ENCODE peak calls at places on chromosomes 12 and 14, in five cellular contexts. One of them, this sample, is unnamed.

GRCh38 chr12:82954572-82954971 is 267.9 kb downstream of the TMTC2 start:
- DNase-seq in H9: no peak
- DNase-seq in neuronal stem cell: no peak
- DNase-seq in H1: no peak
- DNase-seq in mesenchymal stem cell: no peak
- DNase-seq in this sample: no peak

GRCh38 chr14:77979666-77980351 is 179.9 kb downstream of the ADCK1 start:
- DNase-seq in H9: peak
- DNase-seq in neuronal stem cell: no peak
- DNase-seq in H1: peak
- DNase-seq in mesenchymal stem cell: no peak
- DNase-seq in this sample: no peak

GRCh38 chr12:56836800-56837663 is 73.9 kb downstream of the HSD17B6 start:
- DNase-seq in H9: no peak
- DNase-seq in neuronal stem cell: no peak
- DNase-seq in H1: no peak
- DNase-seq in mesenchymal stem cell: peak
- DNase-seq in this sample: peak

GRCh38 chr14:92903359-92903758 is 19.6 kb upstream of the CHGA start:
- DNase-seq in H9: no peak
- DNase-seq in neuronal stem cell: no peak
- DNase-seq in H1: no peak
- DNase-seq in mesenchymal stem cell: no peak
- DNase-seq in this sample: no peak

GRCh38 chr12:119728437-119728730 is 60.5 kb downstream of the PRKAB1 start:
- DNase-seq in H9: no peak
- DNase-seq in neuronal stem cell: no peak
- DNase-seq in H1: no peak
- DNase-seq in mesenchymal stem cell: no peak
- DNase-seq in this sample: no peak

GRCh38 chr14:64176330-64176729 is 117.8 kb downstream of the ESR2 start:
- DNase-seq in H9: no peak
- DNase-seq in neuronal stem cell: no peak
- DNase-seq in H1: no peak
- DNase-seq in mesenchymal stem cell: no peak
- DNase-seq in this sample: no peak

GRCh38 chr14:55398679-55399078 is 13.0 kb downstream of the ATG14 start:
- DNase-seq in H9: no peak
- DNase-seq in neuronal stem cell: no peak
- DNase-seq in H1: no peak
- DNase-seq in mesenchymal stem cell: peak
- DNase-seq in this sample: peak

GRCh38 chr14:39847191-39847590 is 415.0 kb upstream of the FBXO33 start:
- DNase-seq in H9: no peak
- DNase-seq in neuronal stem cell: no peak
- DNase-seq in H1: no peak
- DNase-seq in mesenchymal stem cell: peak
- DNase-seq in this sample: no peak

GRCh38 chr14:55136868-55137785 is 8.1 kb downstream of the LGALS3 start:
- DNase-seq in H9: no peak
- DNase-seq in neuronal stem cell: no peak
- DNase-seq in H1: no peak
- DNase-seq in mesenchymal stem cell: no peak
- DNase-seq in this sample: no peak

GRCh38 chr14:49220492-49220891 is 365.7 kb downstream of the RPS29 start:
- DNase-seq in H9: no peak
- DNase-seq in neuronal stem cell: no peak
- DNase-seq in H1: no peak
- DNase-seq in mesenchymal stem cell: no peak
- DNase-seq in this sample: no peak

DNA sequence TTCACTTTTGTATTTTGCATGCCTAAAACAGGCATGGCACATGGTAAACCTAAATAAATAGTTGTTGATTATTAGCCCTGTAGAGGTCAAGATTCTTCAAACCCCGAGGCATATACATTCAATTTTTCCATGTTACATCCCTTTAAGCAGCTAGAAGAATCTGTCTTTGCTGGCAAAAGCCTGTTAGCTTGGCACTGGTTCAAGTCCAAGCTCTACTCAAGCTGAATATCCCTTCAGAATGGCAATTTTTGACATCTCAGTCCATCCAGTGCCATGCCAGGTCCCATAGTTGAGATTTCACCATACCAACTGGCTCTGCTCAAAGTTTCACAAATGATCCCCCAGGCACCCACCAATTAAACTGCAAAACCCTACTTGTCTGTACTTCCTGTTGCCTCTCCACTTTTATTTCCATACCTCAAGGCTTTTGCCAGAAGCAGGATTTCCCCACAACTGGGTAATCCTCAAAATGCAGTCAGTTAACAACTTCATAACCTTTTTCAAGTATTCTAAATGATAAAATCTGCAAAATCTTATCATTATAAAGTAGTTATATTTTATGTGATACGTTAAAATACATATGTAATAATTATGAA is 9.0 kb upstream of the DCN start:
- DNase-seq in H9: no peak
- DNase-seq in neuronal stem cell: no peak
- DNase-seq in H1: no peak
- DNase-seq in mesenchymal stem cell: no peak
- DNase-seq in this sample: peak
- H3K18ac ChIP-seq in H9: no peak
- H3K18ac ChIP-seq in neuronal stem cell: no peak
- H3K18ac ChIP-seq in H1: no peak
- H3K18ac ChIP-seq in mesenchymal stem cell: no peak
- H3K18ac ChIP-seq in this sample: no peak

GRCh38 chr14:72917420-72917819 is 8.8 kb upstream of the DCAF4 start:
- DNase-seq in H9: no peak
- DNase-seq in neuronal stem cell: no peak
- DNase-seq in H1: no peak
- DNase-seq in mesenchymal stem cell: peak
- DNase-seq in this sample: no peak
- H2BK12ac ChIP-seq in H9: no peak
- H2BK12ac ChIP-seq in neuronal stem cell: no peak
- H2BK12ac ChIP-seq in H1: no peak
- H2BK12ac ChIP-seq in mesenchymal stem cell: no peak
- H2BK12ac ChIP-seq in this sample: no peak

GRCh38 chr12:104050436-104050835 is 449 bp upstream of the GLT8D2 start:
- DNase-seq in H9: no peak
- DNase-seq in neuronal stem cell: no peak
- DNase-seq in H1: no peak
- DNase-seq in mesenchymal stem cell: no peak
- DNase-seq in this sample: no peak
- H3K18ac ChIP-seq in H9: no peak
- H3K18ac ChIP-seq in neuronal stem cell: no peak
- H3K18ac ChIP-seq in H1: no peak
- H3K18ac ChIP-seq in mesenchymal stem cell: peak
- H3K18ac ChIP-seq in this sample: no peak

DNA sequence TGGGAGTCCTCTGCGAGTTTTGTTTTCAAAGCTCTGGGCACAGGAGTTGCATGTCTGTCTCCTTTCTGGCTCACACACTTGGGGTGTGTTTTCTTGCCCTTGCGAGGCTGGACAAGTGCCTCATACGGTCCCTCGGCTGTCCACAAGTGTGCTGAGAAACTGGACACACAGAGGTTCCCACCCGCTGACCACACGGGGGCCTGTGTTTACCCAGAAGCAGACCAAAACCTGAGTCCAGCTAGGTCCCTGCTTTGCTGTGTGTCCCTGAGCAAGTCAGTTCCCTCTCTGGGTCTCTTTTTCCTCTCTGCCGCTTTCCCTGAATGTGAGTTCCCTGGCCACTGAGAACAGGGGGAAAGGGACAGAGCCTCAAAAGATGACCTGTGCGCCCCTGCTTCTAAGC is 678 bp upstream of the OAS2 start:
- DNase-seq in H9: no peak
- DNase-seq in neuronal stem cell: no peak
- DNase-seq in H1: no peak
- DNase-seq in mesenchymal stem cell: no peak
- DNase-seq in this sample: no peak
- H2BK12ac ChIP-seq in H9: no peak
- H2BK12ac ChIP-seq in neuronal stem cell: no peak
- H2BK12ac ChIP-seq in H1: no peak
- H2BK12ac ChIP-seq in mesenchymal stem cell: no peak
- H2BK12ac ChIP-seq in this sample: no peak

DNA sequence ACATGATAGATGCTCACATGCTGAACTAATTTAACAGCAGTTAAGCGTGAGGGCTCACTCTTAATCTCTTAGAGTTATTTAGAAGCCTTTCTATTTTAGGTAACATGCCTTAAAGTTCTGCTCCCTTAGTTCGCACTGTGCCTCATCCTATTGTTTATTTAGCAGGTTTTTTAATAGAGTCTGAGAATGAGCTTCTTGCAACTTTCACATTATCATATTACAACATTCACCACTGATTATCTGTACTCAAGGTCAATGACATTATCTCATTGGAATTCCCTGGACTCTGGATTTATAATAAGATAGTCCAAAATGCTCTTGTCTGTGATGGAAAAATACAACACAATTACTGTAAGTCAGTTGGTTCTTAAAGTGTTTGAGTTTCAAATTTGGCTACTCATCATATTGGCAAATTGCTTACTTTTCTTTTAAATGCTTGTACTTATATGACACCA is 183.6 kb upstream of the SLC38A2 start:
- DNase-seq in H9: no peak
- DNase-seq in neuronal stem cell: no peak
- DNase-seq in H1: no peak
- DNase-seq in mesenchymal stem cell: peak
- DNase-seq in this sample: no peak
- H3K18ac ChIP-seq in H9: no peak
- H3K18ac ChIP-seq in neuronal stem cell: no peak
- H3K18ac ChIP-seq in H1: no peak
- H3K18ac ChIP-seq in mesenchymal stem cell: no peak
- H3K18ac ChIP-seq in this sample: no peak

DNA sequence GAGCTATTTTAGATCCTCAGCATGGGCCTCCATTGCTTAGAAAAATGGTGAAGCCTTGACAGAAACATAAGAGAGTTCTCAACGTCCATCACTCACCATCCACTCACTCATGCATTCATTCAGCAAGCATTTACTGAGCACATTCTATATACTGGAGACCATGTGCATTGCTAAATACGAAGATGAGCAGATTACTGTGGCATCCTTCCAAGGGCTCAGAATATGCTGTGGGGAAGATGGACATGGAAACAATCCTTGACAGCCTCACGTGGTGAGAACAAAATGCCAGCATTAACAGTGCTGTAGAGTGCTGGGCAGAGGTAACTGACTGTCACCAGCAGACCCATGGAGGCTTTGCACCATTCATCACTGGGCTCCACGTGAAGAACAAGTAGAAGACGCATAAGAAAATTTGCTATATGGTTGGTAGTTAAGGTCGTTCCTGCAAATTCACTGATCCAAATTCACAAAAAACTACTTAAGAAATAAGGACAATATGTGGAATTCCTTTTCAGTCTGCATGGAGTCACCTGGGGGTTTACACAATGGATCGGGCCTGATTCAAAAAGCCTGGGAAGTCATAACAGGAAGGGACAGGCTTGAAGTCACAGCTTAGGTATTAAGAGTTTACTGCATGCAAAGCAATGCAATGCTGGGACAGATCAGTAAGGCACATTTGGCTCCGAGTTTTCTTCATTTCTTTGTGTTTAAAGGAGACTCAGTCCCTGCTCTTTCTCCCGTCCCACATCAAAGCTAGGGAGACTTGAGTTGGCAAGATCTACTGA is 153.1 kb downstream of the NTF3 start:
- DNase-seq in H9: no peak
- DNase-seq in neuronal stem cell: no peak
- DNase-seq in H1: no peak
- DNase-seq in mesenchymal stem cell: no peak
- DNase-seq in this sample: peak
- H2BK12ac ChIP-seq in H9: no peak
- H2BK12ac ChIP-seq in neuronal stem cell: no peak
- H2BK12ac ChIP-seq in H1: no peak
- H2BK12ac ChIP-seq in mesenchymal stem cell: no peak
- H2BK12ac ChIP-seq in this sample: no peak

DNA sequence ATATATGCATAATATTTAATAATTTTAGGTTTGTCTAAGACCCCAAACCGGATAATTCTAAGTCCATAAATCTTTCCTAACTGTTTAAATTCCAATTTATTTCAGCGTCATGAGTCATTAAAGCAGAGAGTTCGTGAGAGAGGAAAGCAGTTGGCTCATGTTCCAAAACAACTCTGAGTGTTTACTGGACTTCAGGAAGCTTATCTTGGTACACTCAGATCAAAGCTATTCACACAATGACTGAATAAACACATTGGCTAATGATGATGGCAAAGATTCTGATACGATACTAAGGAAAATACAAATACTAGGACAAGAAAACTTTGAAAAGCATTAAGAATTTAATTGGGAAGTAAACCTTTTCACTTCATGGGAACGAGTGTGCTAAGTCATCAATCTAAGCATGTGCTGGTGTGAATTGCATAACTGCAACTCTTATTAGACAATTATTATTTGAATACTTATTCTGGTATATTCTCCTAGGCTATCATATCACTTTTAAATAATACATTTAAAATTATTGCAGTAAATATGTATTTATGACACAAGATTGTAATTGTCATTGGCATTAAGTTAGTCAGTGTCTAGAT is 34.8 kb upstream of the CLEC14A start:
- DNase-seq in H9: no peak
- DNase-seq in neuronal stem cell: no peak
- DNase-seq in H1: no peak
- DNase-seq in mesenchymal stem cell: peak
- DNase-seq in this sample: peak
- H3K18ac ChIP-seq in H9: no peak
- H3K18ac ChIP-seq in neuronal stem cell: no peak
- H3K18ac ChIP-seq in H1: no peak
- H3K18ac ChIP-seq in mesenchymal stem cell: no peak
- H3K18ac ChIP-seq in this sample: no peak

DNA sequence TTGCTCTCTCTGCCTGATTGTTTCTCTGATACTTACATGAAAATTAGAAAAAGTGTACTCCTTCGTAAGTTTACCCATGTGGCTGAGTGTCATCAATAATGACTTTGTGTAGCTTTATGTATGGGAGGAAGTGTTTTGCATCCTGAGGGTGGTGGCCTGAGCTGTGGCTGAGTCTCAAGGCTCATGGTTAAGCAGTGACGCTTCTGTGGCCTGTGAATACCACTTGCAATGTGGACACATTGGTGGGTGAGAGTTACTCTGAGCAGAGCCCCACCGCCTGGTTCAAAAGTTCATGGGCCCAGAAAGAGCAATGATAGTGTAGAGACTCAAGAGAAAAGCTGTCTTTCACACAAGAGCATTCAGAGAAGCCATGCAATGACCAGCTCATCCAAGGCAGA is 55.2 kb upstream of the FRMD6 start:
- DNase-seq in H9: no peak
- DNase-seq in neuronal stem cell: no peak
- DNase-seq in H1: no peak
- DNase-seq in mesenchymal stem cell: no peak
- DNase-seq in this sample: no peak
- H2BK12ac ChIP-seq in H9: no peak
- H2BK12ac ChIP-seq in neuronal stem cell: no peak
- H2BK12ac ChIP-seq in H1: no peak
- H2BK12ac ChIP-seq in mesenchymal stem cell: no peak
- H2BK12ac ChIP-seq in this sample: no peak

DNA sequence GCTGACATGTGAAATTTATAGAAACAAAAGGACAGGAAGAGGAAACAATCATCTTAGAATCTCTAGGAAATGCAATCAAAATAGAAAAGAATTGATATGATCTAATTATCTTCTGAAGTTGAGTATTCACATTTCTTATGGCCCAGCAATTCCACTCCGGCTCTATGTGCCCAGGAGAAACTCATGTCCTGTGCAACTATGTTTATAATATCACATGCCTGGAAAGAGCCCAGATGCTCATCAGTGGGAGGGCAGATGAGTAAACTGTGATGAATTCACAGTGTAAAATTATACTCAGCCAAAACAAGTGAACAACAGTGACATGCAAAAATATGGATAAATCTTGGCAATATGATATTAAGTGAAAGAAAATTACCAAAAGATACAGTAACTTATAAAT is 7.6 kb downstream of the SMOC1 start:
- DNase-seq in H9: no peak
- DNase-seq in neuronal stem cell: no peak
- DNase-seq in H1: no peak
- DNase-seq in mesenchymal stem cell: peak
- DNase-seq in this sample: no peak
- H3K18ac ChIP-seq in H9: no peak
- H3K18ac ChIP-seq in neuronal stem cell: no peak
- H3K18ac ChIP-seq in H1: no peak
- H3K18ac ChIP-seq in mesenchymal stem cell: no peak
- H3K18ac ChIP-seq in this sample: no peak

This sample was measured in trophoblast cell.